ENCODE peak calls at places on chromosomes 5 and 9, in four cellular contexts. M, Q, K and W are unnamed samples.

GRCh38 chr5:80973027-80973426 is 12.9 kb downstream of the RASGRF2 start:
- DNase-seq in K (no peak), M (no peak), Q (no peak), W (no peak)

GRCh38 chr5:146291421-146292074 is 47.1 kb upstream of the POU4F3 start:
- DNase-seq in M (peak; percentile 59), K (peak; percentile 62), Q (no peak), W (peak; percentile 63)

GRCh38 chr5:42951847-42952411 is 88.2 kb downstream of the ANXA2R start:
- DNase-seq in Q (no peak), K (peak; percentile 35), M (peak; percentile 67), W (no peak)

GRCh38 chr5:1015545-1015944 is 6.9 kb downstream of the NKD2 start:
- DNase-seq in Q (no peak), K (no peak), M (no peak), W (no peak)

GRCh38 chr5:123036391-123037103 is at the start of gene PPIC:
- DNase-seq in Q (peak; percentile 87), K (peak; percentile 77), M (peak; percentile 32), W (no peak)

GRCh38 chr5:80921026-80921425 is 39.1 kb upstream of the RASGRF2 start:
- DNase-seq in M (no peak), K (no peak), Q (no peak), W (no peak)

GRCh38 chr9:88890546-88890945 is 100.7 kb upstream of the S1PR3 start:
- DNase-seq in Q (no peak), M (no peak), K (no peak), W (no peak)

GRCh38 chr5:68383888-68384310 is 168.3 kb downstream of the PIK3R1 start:
- DNase-seq in Q (no peak), K (no peak), M (no peak), W (no peak)

GRCh38 chr5:62783374-62784057 is 204.9 kb downstream of the LRRC70 start:
- DNase-seq in K (no peak), M (peak; percentile 24), Q (no peak), W (no peak)

GRCh38 chr5:69531010-69531785 is 28.8 kb upstream of the GTF2H2C start:
- DNase-seq in Q (no peak), M (no peak), K (no peak), W (no peak)

GRCh38 chr5:139120521-139120920 is 77.6 kb downstream of the SIL1 start:
- DNase-seq in M (no peak), Q (no peak), K (no peak), W (no peak)

GRCh38 chr9:93907551-93908199 is 47.5 kb downstream of the BARX1 start:
- DNase-seq in M (no peak), Q (no peak), K (no peak), W (no peak)

GRCh38 chr5:124952566-124952965 is 206.1 kb upstream of the ZNF608 start:
- DNase-seq in M (peak; percentile 81), K (no peak), Q (no peak), W (peak; percentile 64)

GRCh38 chr9:87179556-87180340 is 232.4 kb upstream of the GAS1 start:
- DNase-seq in M (peak; percentile 34), K (no peak), Q (no peak), W (no peak)

GRCh38 chr5:133114933-133115310 is 63.1 kb downstream of the HSPA4 start:
- DNase-seq in M (no peak), Q (no peak), K (no peak), W (peak; percentile 57)

GRCh38 chr9:137190315-137190853 is 1.9 kb downstream of the SSNA1 start:
- DNase-seq in M (no peak), Q (no peak), K (no peak), W (no peak)

GRCh38 chr9:132372177-132373095 is 17.6 kb upstream of the SETX start:
- DNase-seq in K (no peak), M (peak; percentile 53), Q (peak; percentile 68), W (peak; percentile 52)

GRCh38 chr5:178242416-178242815 is 9.8 kb upstream of the PHYKPL start:
- DNase-seq in M (no peak), Q (no peak), K (no peak), W (no peak)

GRCh38 chr9:134170525-134171315 is 6.4 kb upstream of the RNU6ATAC start:
- DNase-seq in M (no peak), K (no peak), Q (peak; percentile 66), W (no peak)

GRCh38 chr5:177356756-177357458 is 817 bp upstream of the RGS14 start:
- DNase-seq in Q (no peak), M (no peak), K (no peak), W (peak; percentile 30)

GRCh38 chr5:54883374-54884194 is 101.8 kb downstream of the ESM1 start:
- DNase-seq in K (peak; percentile 40), Q (peak; percentile 68), M (no peak), W (no peak)

GRCh38 chr5:73692166-73692640 is 66.2 kb downstream of the ARHGEF28 start:
- DNase-seq in M (peak; percentile 77), K (peak; percentile 89), Q (no peak), W (no peak)

GRCh38 chr9:33187519-33188218 is 20.5 kb upstream of the B4GALT1 start:
- DNase-seq in Q (no peak), M (no peak), K (peak; percentile 85), W (no peak)

GRCh38 chr5:68395844-68396523 is 180.4 kb downstream of the PIK3R1 start:
- DNase-seq in Q (no peak), M (no peak), K (no peak), W (no peak)